ENCODE peak calls at places on chromosome 11, in four cellular contexts. One of them, this sample, is unnamed.

GRCh38 chr11:70073188-70073817 is 4.8 kb upstream of the ANO1 start:
- DNase-seq in HCT116: no peak
- DNase-seq in GM23248: peak; percentile 19
- DNase-seq in PC-3: no peak
- DNase-seq in this sample: no peak

GRCh38 chr11:61598886-61599868 is 18.3 kb upstream of the SYT7 start:
- DNase-seq in HCT116: no peak
- DNase-seq in PC-3: peak; percentile 44
- DNase-seq in GM23248: peak; percentile 69
- DNase-seq in this sample: no peak

GRCh38 chr11:122189259-122189658 is 73.2 kb upstream of the BLID start:
- DNase-seq in HCT116: peak; percentile 90
- DNase-seq in PC-3: peak; percentile 98
- DNase-seq in GM23248: peak; percentile 96
- DNase-seq in this sample: no peak

GRCh38 chr11:5196731-5197130 is 3.8 kb downstream of the OR51V1 start:
- DNase-seq in GM23248: peak; percentile 35
- DNase-seq in PC-3: no peak
- DNase-seq in HCT116: no peak
- DNase-seq in this sample: no peak

GRCh38 chr11:76228122-76229000 is 22.1 kb upstream of the WNT11 start:
- DNase-seq in GM23248: no peak
- DNase-seq in HCT116: no peak
- DNase-seq in PC-3: no peak
- DNase-seq in this sample: no peak

GRCh38 chr11:1140642-1141490 is 16.9 kb upstream of the MUC5AC start:
- DNase-seq in PC-3: no peak
- DNase-seq in HCT116: no peak
- DNase-seq in GM23248: no peak
- DNase-seq in this sample: no peak

GRCh38 chr11:127339376-127339775 is 338.8 kb upstream of the KIRREL3 start:
- DNase-seq in HCT116: no peak
- DNase-seq in PC-3: no peak
- DNase-seq in GM23248: no peak
- DNase-seq in this sample: no peak

GRCh38 chr11:121352301-121352891 is 59.8 kb downstream of the SC5D start:
- DNase-seq in GM23248: no peak
- DNase-seq in PC-3: no peak
- DNase-seq in HCT116: no peak
- DNase-seq in this sample: no peak

GRCh38 chr11:2122907-2123627 is 16.1 kb downstream of the IGF2 start:
- DNase-seq in HCT116: no peak
- DNase-seq in GM23248: no peak
- DNase-seq in PC-3: no peak
- DNase-seq in this sample: peak; percentile 68

GRCh38 chr11:24400059-24400665 is 96.7 kb upstream of the LUZP2 start:
- DNase-seq in PC-3: no peak
- DNase-seq in HCT116: no peak
- DNase-seq in GM23248: no peak
- DNase-seq in this sample: no peak

GRCh38 chr11:123083623-123084029 is 21.7 kb upstream of the HSPA8 start:
- DNase-seq in PC-3: peak; percentile 100
- DNase-seq in GM23248: peak; percentile 97
- DNase-seq in HCT116: peak; percentile 85
- DNase-seq in this sample: no peak

GRCh38 chr11:32615422-32615821 is 31.8 kb downstream of the EIF3M start:
- DNase-seq in PC-3: peak; percentile 28
- DNase-seq in GM23248: no peak
- DNase-seq in HCT116: no peak
- DNase-seq in this sample: no peak

GRCh38 chr11:64237484-64237951 is 3.1 kb downstream of the VEGFB start:
- DNase-seq in GM23248: no peak
- DNase-seq in HCT116: no peak
- DNase-seq in PC-3: peak; percentile 95
- DNase-seq in this sample: no peak

GRCh38 chr11:118939948-118940598 is 14.3 kb upstream of the BCL9L start:
- DNase-seq in GM23248: peak; percentile 16
- DNase-seq in PC-3: no peak
- DNase-seq in HCT116: no peak
- DNase-seq in this sample: peak; percentile 63

GRCh38 chr11:27444801-27445215 is 27.8 kb downstream of the LGR4 start:
- DNase-seq in PC-3: peak; percentile 21
- DNase-seq in GM23248: no peak
- DNase-seq in HCT116: no peak
- DNase-seq in this sample: no peak

GRCh38 chr11:12184696-12185095 is 74.3 kb downstream of the MICAL2 start:
- DNase-seq in HCT116: no peak
- DNase-seq in PC-3: peak; percentile 23
- DNase-seq in GM23248: peak; percentile 70
- DNase-seq in this sample: no peak

GRCh38 chr11:15897211-15897960 is 459.0 kb downstream of the SOX6 start:
- DNase-seq in GM23248: peak; percentile 27
- DNase-seq in PC-3: peak; percentile 4
- DNase-seq in HCT116: no peak
- DNase-seq in this sample: no peak

GRCh38 chr11:612201-612960 is 3.4 kb downstream of the IRF7 start:
- DNase-seq in PC-3: peak; percentile 53
- DNase-seq in HCT116: peak; percentile 16
- DNase-seq in GM23248: peak; percentile 54
- DNase-seq in this sample: peak; percentile 74

GRCh38 chr11:80103149-80103859 is 662.5 kb upstream of the TENM4 start:
- DNase-seq in HCT116: no peak
- DNase-seq in GM23248: peak; percentile 77
- DNase-seq in PC-3: peak; percentile 78
- DNase-seq in this sample: no peak

GRCh38 chr11:108543316-108543955 is 45.3 kb upstream of the POGLUT3 start:
- DNase-seq in HCT116: no peak
- DNase-seq in PC-3: no peak
- DNase-seq in GM23248: no peak
- DNase-seq in this sample: no peak

GRCh38 chr11:114153224-114153623 is 93.7 kb downstream of the ZBTB16 start:
- DNase-seq in HCT116: no peak
- DNase-seq in GM23248: no peak
- DNase-seq in PC-3: no peak
- DNase-seq in this sample: no peak

GRCh38 chr11:128807909-128808308 is 59.2 kb downstream of the KCNJ1 start:
- DNase-seq in HCT116: no peak
- DNase-seq in GM23248: no peak
- DNase-seq in PC-3: no peak
- DNase-seq in this sample: no peak

GRCh38 chr11:108135845-108136599 is 14.7 kb downstream of the ACAT1 start:
- DNase-seq in PC-3: peak; percentile 57
- DNase-seq in GM23248: peak; percentile 56
- DNase-seq in HCT116: no peak
- DNase-seq in this sample: peak; percentile 84

GRCh38 chr11:58024601-58025091 is 965 bp downstream of the OR9Q1 start:
- DNase-seq in HCT116: no peak
- DNase-seq in PC-3: no peak
- DNase-seq in GM23248: peak; percentile 83
- DNase-seq in this sample: no peak

GRCh38 chr11:44300881-44301855 is 8.8 kb downstream of the ALX4 start:
- DNase-seq in PC-3: no peak
- DNase-seq in GM23248: no peak
- DNase-seq in HCT116: no peak
- DNase-seq in this sample: no peak

GRCh38 chr11:100328626-100329340 is 358.3 kb upstream of the ARHGAP42 start:
- DNase-seq in PC-3: peak; percentile 7
- DNase-seq in HCT116: no peak
- DNase-seq in GM23248: no peak
- DNase-seq in this sample: no peak

GRCh38 chr11:69674267-69674885 is 777 bp downstream of the LTO1 start:
- DNase-seq in GM23248: peak; percentile 98
- DNase-seq in PC-3: peak; percentile 80
- DNase-seq in HCT116: no peak
- DNase-seq in this sample: peak; percentile 68

GRCh38 chr11:19713221-19714092 is 820 bp downstream of the NAV2 start:
- DNase-seq in HCT116: no peak
- DNase-seq in PC-3: no peak
- DNase-seq in GM23248: peak; percentile 42
- DNase-seq in this sample: no peak

GRCh38 chr11:70854891-70855556 is 397.4 kb downstream of the SHANK2 start:
- DNase-seq in GM23248: no peak
- DNase-seq in PC-3: no peak
- DNase-seq in HCT116: no peak
- DNase-seq in this sample: no peak

GRCh38 chr11:87819141-87819540 is 356.1 kb downstream of the RAB38 start:
- DNase-seq in GM23248: peak; percentile 20
- DNase-seq in HCT116: no peak
- DNase-seq in PC-3: no peak
- DNase-seq in this sample: no peak

GRCh38 chr11:78698612-78699011 is 123.9 kb upstream of the NARS2 start:
- DNase-seq in PC-3: peak; percentile 97
- DNase-seq in HCT116: no peak
- DNase-seq in GM23248: peak; percentile 27
- DNase-seq in this sample: no peak

GRCh38 chr11:2770556-2771301 is 70.9 kb upstream of the KCNQ1OT1 start:
- DNase-seq in PC-3: no peak
- DNase-seq in HCT116: no peak
- DNase-seq in GM23248: no peak
- DNase-seq in this sample: no peak

GRCh38 chr11:46210133-46210636 is 67.3 kb upstream of the CREB3L1 start:
- DNase-seq in PC-3: peak; percentile 19
- DNase-seq in GM23248: peak; percentile 95
- DNase-seq in HCT116: no peak
- DNase-seq in this sample: no peak

GRCh38 chr11:118618115-118618990 is 10.9 kb downstream of the PHLDB1 start:
- DNase-seq in GM23248: peak; percentile 87
- DNase-seq in HCT116: no peak
- DNase-seq in PC-3: peak; percentile 36
- DNase-seq in this sample: no peak

GRCh38 chr11:71080239-71081097 is 171.9 kb downstream of the SHANK2 start:
- DNase-seq in HCT116: peak; percentile 79
- DNase-seq in PC-3: peak; percentile 79
- DNase-seq in GM23248: peak; percentile 79
- DNase-seq in this sample: peak; percentile 93

GRCh38 chr11:17381156-17381555 is 7.3 kb downstream of the KCNJ11 start:
- DNase-seq in HCT116: no peak
- DNase-seq in PC-3: no peak
- DNase-seq in GM23248: peak; percentile 50
- DNase-seq in this sample: no peak

GRCh38 chr11:134763030-134763388 is 351.0 kb upstream of the B3GAT1 start:
- DNase-seq in GM23248: no peak
- DNase-seq in PC-3: peak; percentile 62
- DNase-seq in HCT116: no peak
- DNase-seq in this sample: no peak
- H3K4me3 ChIP-seq in GM23248: no peak overlapping the region
- H3K4me3 ChIP-seq in PC-3: peak overlapping the region; percentile 73
- H3K4me3 ChIP-seq in HCT116: no peak overlapping the region
- H3K4me3 ChIP-seq in this sample: no peak overlapping the region

GRCh38 chr11:132898676-132899075 is 633.6 kb downstream of the OPCML start:
- DNase-seq in HCT116: no peak
- DNase-seq in GM23248: no peak
- DNase-seq in PC-3: no peak
- DNase-seq in this sample: no peak
- H3K9me2 ChIP-seq in HCT116: no peaks in the 10 kb centered on the region
- H3K9me2 ChIP-seq in GM23248: no peaks in the 10 kb centered on the region
- H3K9me2 ChIP-seq in PC-3: no peaks in the 10 kb centered on the region
- H3K9me2 ChIP-seq in this sample: no peaks in the 10 kb centered on the region

DNA sequence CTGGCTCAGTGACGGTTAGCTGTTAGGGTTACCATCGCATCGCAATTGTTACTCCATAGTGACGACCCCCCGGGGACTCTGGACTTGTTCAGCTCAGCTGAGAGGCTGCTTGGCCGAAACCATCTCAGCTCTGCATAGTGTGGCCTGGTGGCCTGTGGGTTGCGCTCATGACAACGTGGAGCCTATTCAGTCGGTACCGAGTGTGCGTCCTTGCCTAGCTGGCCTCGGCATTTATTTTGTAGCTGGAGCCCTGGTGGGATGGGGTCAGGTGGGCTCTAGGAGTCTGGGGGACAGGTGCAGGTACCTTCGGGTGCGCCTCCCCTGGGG is 13.5 kb downstream of the LRP5 start:
- DNase-seq in GM23248: no peak
- DNase-seq in PC-3: no peak
- DNase-seq in HCT116: no peak
- DNase-seq in this sample: no peak
- H3K4me1 ChIP-seq in GM23248: no peaks in the 10 kb centered on the region
- H3K4me1 ChIP-seq in PC-3: no peaks in the 10 kb centered on the region
- H3K4me1 ChIP-seq in HCT116: peaks cover 13% of the 10 kb centered on the region
- H3K4me1 ChIP-seq in this sample: no peaks in the 10 kb centered on the region

GRCh38 chr11:67482275-67482735 is 521 bp upstream of the AIP start:
- DNase-seq in GM23248: no peak
- DNase-seq in PC-3: no peak
- DNase-seq in HCT116: no peak
- DNase-seq in this sample: no peak
- H3K4me3 ChIP-seq in GM23248: peak overlapping the region; percentile 85
- H3K4me3 ChIP-seq in PC-3: peak overlapping the region; percentile 73
- H3K4me3 ChIP-seq in HCT116: peak overlapping the region; percentile 51
- H3K4me3 ChIP-seq in this sample: peak overlapping the region; percentile 60

GRCh38 chr11:132894598-132894997 is 637.7 kb downstream of the OPCML start:
- DNase-seq in HCT116: no peak
- DNase-seq in GM23248: no peak
- DNase-seq in PC-3: no peak
- DNase-seq in this sample: no peak

GRCh38 chr11:132895340-132895739 is 637.0 kb downstream of the OPCML start:
- DNase-seq in HCT116: no peak
- DNase-seq in PC-3: no peak
- DNase-seq in GM23248: peak; percentile 18
- DNase-seq in this sample: no peak

GRCh38 chr11:132901638-132902610 is 630.4 kb downstream of the OPCML start:
- DNase-seq in GM23248: peak; percentile 26
- DNase-seq in HCT116: no peak
- DNase-seq in PC-3: no peak
- DNase-seq in this sample: no peak

GRCh38 chr11:132898021-132898420 is 634.3 kb downstream of the OPCML start:
- DNase-seq in PC-3: no peak
- DNase-seq in HCT116: no peak
- DNase-seq in GM23248: no peak
- DNase-seq in this sample: no peak
- H3K9me2 ChIP-seq in PC-3: no peaks in the 10 kb centered on the region
- H3K9me2 ChIP-seq in HCT116: no peaks in the 10 kb centered on the region
- H3K9me2 ChIP-seq in GM23248: no peaks in the 10 kb centered on the region
- H3K9me2 ChIP-seq in this sample: no peaks in the 10 kb centered on the region